ENCODE peak calls at places on chromosomes 7 and 10, in six cellular contexts. H is adrenal gland, R is breast epithelium, E is upper lobe of right lung, F is HCT116, Y is fibroblast of lung. X is an unnamed sample. For H3K4me1, the result is how much of the 10 kb centered on the place peaks cover.

GRCh38 chr7:24945899-24946298 is 34.1 kb downstream of the OSBPL3 start:
- DNase-seq in R (no peak), Y (no peak), E (no peak), H (no peak), F (no peak), X (no peak)

GRCh38 chr10:124997246-124997790 is 55.4 kb downstream of the ZRANB1 start:
- DNase-seq in E (no peak), F (no peak), R (no peak), H (peak), Y (no peak), X (no peak)

GRCh38 chr7:116561697-116562483 is 37.1 kb downstream of the CAV1 start:
- DNase-seq in F (no peak), R (no peak), H (no peak), Y (peak), E (no peak), X (no peak)

GRCh38 chr10:60942604-60943269 is 1.2 kb downstream of the RHOBTB1 start:
- DNase-seq in H (peak), Y (peak), E (peak), R (no peak), F (no peak), X (peak)

GRCh38 chr10:86871563-86872183 is 85.7 kb downstream of the MMRN2 start:
- DNase-seq in E (no peak), F (no peak), R (no peak), Y (peak), H (no peak), X (no peak)

GRCh38 chr7:99737726-99738125 is 2.7 kb upstream of the CYP3A7 start:
- DNase-seq in R (no peak), Y (peak), H (no peak), F (no peak), E (no peak), X (no peak)

GRCh38 chr10:30758341-30758740 is 128.8 kb upstream of the LYZL2 start:
- DNase-seq in R (no peak), H (no peak), F (no peak), E (no peak), Y (peak), X (no peak)

GRCh38 chr10:89278034-89278535 is 23.8 kb upstream of the IFIT2 start:
- DNase-seq in R (peak), H (peak), F (peak), Y (peak), E (no peak), X (no peak)

GRCh38 chr7:86939197-86939814 is 120.1 kb downstream of the ELAPOR2 start:
- DNase-seq in H (peak), E (no peak), Y (peak), F (peak), R (no peak), X (no peak)

DNA sequence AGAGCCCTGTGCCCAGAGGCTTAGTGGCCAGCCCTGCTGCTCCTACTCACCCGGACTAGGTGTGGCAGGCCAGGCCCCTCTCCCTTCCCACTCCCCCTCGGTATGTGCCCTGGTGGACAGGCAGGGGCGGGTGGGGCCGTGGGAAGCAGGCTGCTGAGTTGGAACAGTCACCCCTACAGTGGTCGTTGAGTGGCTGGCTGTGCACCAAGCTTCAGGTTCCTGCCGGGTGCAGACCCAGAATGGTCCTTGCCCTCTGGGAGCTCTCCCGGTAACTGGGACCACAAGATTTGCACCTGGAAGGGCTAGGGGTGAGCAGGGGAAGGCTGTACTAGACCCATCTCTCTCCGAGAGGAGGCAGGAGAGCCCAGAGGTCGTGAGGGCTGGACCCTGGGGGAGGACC is 68.6 kb downstream of the ZMIZ1 start:
- DNase-seq in H (no peak), F (no peak), E (no peak), R (no peak), Y (peak), X (no peak)
- H3K4me1 ChIP-seq in H (half or more), F (under half), E (half or more), R (under half), Y (half or more), X (half or more)

DNA sequence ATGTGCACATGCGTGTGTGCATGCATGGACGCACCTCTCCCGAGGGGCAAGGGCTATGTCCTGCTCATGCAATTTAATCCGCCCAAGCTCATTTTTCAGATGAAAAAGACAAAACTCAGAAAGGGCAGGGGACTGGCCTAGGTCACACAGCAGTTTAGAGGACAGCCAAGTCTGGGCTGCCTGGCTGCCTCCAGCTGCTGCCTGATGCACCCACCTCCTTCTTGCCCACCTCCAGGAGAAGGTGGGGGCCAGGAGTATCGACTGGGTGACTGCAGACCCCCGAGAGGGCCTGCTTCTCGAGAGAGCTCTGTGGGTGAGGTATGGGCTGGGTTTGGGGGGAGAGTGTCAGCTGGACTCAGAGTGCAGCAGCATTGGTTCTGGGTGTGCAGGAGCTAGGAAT is 113.4 kb downstream of the ZMIZ1 start:
- DNase-seq in E (no peak), F (no peak), H (no peak), Y (no peak), R (no peak), X (no peak)
- H3K4me1 ChIP-seq in E (half or more), F (half or more), H (half or more), Y (half or more), R (under half), X (half or more)

DNA sequence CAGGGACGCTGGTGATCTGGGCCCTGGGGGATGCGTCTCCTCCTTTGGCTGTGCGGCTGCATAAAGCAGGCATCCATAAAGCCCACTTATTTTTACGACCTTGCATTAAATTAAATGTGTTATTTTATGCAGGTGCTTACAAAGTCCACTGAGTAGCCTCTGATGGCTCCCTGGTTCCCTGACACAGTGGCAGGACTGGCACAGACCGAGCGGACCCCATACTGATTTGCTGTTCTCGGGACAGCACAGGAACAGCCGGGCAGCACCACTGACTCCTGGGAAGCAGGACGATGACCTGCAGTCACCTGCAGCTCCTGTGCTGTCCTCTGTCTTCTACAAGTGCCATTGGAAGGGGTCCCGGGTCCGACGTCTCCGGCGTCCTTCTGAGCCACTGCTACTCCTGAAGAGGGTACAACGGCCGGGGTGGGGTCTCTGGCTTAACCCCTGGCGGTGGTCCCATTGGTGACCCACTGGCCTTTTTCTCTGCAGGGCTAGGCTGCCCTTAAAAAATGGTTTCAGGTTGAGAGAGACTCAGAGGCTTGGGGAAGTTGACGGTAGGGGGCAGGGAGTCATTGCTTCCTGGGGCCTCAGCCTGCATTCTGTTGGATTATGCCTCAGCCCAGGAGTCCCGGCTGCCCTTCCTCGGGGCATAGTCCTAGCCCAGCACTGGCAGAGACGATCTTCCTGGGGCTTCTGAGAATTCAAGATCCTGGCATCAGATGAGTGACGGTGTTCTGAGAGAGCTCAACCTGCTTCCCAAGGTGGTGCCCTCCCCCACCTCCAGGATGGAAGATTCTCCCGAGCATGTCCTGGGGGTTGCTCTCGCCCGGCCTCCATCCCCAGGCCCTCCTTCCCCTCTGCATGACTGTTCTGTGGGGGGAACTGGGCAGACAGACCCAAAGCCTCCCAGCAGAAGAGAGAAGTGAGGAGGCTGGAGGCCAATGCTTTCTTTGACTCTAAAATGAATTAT is 330.1 kb downstream of the ADARB2 start:
- DNase-seq in H (no peak), F (no peak), R (no peak), Y (no peak), E (no peak), X (no peak)
- H3K4me1 ChIP-seq in H (under half), F (under half), R (under half), Y (under half), E (under half), X (under half)

GRCh38 chr10:49174926-49175500 is 13.2 kb downstream of the TMEM273 start:
- DNase-seq in Y (no peak), R (no peak), F (no peak), H (no peak), E (no peak), X (no peak)

GRCh38 chr10:49173848-49174247 is 14.3 kb downstream of the TMEM273 start:
- DNase-seq in Y (no peak), F (no peak), E (no peak), H (no peak), R (no peak), X (no peak)

GRCh38 chr10:49173201-49173772 is 14.9 kb downstream of the TMEM273 start:
- DNase-seq in Y (no peak), R (no peak), F (no peak), E (no peak), H (no peak), X (no peak)

GRCh38 chr10:49175587-49176309 is 12.4 kb downstream of the TMEM273 start:
- DNase-seq in R (no peak), E (no peak), H (no peak), F (no peak), Y (no peak), X (no peak)

GRCh38 chr10:49174261-49174925 is 13.8 kb downstream of the TMEM273 start:
- DNase-seq in Y (no peak), E (no peak), H (no peak), F (no peak), R (no peak), X (no peak)
- H3K4me1 ChIP-seq in Y (under half), E (under half), H (under half), F (under half), R (under half), X (under half)

GRCh38 chr10:73649876-73650536 is 5.8 kb downstream of the SYNPO2L start:
- DNase-seq in R (no peak), E (no peak), Y (peak), F (no peak), H (no peak), X (no peak)
- H3K4me1 ChIP-seq in R (under half), E (under half), Y (under half), F (under half), H (under half), X (under half)

GRCh38 chr10:112232670-112233069 is 49.1 kb upstream of the GPAM start:
- DNase-seq in F (no peak), R (no peak), E (no peak), H (no peak), Y (no peak), X (no peak)
- H3K4me1 ChIP-seq in F (under half), R (under half), E (under half), H (under half), Y (under half), X (under half)

GRCh38 chr10:96482815-96483588 is 30.7 kb downstream of the TLL2 start:
- DNase-seq in E (no peak), F (no peak), H (no peak), Y (no peak), R (no peak), X (no peak)

GRCh38 chr10:96473866-96474265 is 39.9 kb downstream of the TLL2 start:
- DNase-seq in E (no peak), Y (no peak), H (no peak), R (no peak), F (no peak), X (no peak)

DNA sequence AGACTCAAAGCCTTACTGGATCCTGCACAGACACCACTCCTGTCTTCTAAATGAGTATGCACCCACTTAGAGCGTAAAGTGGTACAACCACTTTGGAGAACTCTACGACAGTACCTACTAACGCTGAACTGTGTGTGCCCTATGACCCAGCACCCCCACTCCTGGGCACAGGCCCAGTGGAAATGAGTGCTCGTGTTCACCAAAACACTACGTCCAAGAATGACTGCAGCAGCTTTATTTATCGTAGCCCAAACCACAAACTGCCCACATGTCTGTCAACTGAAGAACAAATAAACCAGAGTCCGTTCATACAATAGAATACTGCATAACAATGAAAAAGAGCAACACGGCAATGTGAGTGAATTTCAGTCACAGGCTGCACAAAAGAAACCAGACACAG is 35.4 kb downstream of the TLL2 start:
- DNase-seq in F (no peak), Y (peak), H (no peak), E (no peak), R (no peak), X (no peak)
- H3K4me1 ChIP-seq in F (under half), Y (under half), H (under half), E (under half), R (under half), X (under half)

DNA sequence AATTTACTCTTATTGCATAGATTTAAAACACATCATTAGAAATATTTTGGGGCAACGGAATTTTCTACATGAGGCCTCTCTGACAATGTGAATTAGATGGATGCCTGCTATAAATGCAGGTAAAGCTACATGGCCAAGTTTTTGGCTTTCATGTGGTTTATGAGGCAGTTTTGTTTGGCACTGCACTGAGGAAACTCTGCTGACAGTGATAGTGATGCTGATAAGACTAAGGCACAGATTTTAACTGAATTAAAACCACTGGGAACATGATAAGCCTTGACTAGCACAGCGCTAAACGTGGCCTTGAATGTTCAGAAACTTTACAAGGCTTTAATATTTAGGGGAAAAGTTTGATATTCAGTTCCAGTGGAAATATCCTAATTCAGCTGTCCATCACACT is 114.3 kb upstream of the NOBOX start:
- DNase-seq in R (no peak), E (no peak), F (no peak), Y (no peak), H (no peak), X (no peak)
- H3K4me1 ChIP-seq in R (under half), E (under half), F (under half), Y (under half), H (under half), X (under half)

GRCh38 chr7:134831862-134832261 is 52.4 kb downstream of the CALD1 start:
- DNase-seq in H (no peak), R (no peak), E (no peak), F (no peak), Y (no peak), X (no peak)
- H3K4me1 ChIP-seq in H (under half), R (under half), E (under half), F (under half), Y (under half), X (under half)

GRCh38 chr10:133277993-133278576 is 1.4 kb upstream of the ADAM8 start:
- DNase-seq in H (no peak), Y (no peak), F (no peak), E (no peak), R (no peak), X (no peak)
- H3K4me1 ChIP-seq in H (under half), Y (under half), F (under half), E (under half), R (under half), X (under half)

X was measured in ovary.